ENCODE peak calls at places on chromosomes 6 and 20, in seven cellular contexts. I is neural progenitor cell, A is body of pancreas, Y is tibial nerve, F is psoas muscle, E is heart left ventricle, S is left lung. G is an unnamed sample.
A peak's percentile ranks its signal among the peaks of the same experiment; 100 is the strongest.

GRCh38 chr6:26421259-26422144 is 18.8 kb upstream of the BTN3A3 start:
- DNase-seq in I (peak; percentile 89), A (peak; percentile 84), Y (peak; percentile 47), F (peak; percentile 50), E (peak; percentile 66), S (peak; percentile 67), G (peak; percentile 96)

GRCh38 chr6:45730232-45730631 is 285.4 kb downstream of the CLIC5 start:
- DNase-seq in I (no peak), A (no peak), Y (no peak), F (no peak), E (no peak), S (no peak), G (no peak)

GRCh38 chr6:38012573-38012972 is 193.0 kb downstream of the ZFAND3 start:
- DNase-seq in I (peak; percentile 54), A (no peak), Y (no peak), F (no peak), E (no peak), S (no peak), G (peak; percentile 54)

GRCh38 chr6:161522286-161522685 is 248.4 kb upstream of the AGPAT4 start:
- DNase-seq in I (no peak), A (no peak), Y (no peak), F (no peak), E (no peak), S (no peak), G (no peak)

GRCh38 chr20:50731930-50732690 is 730 bp downstream of the PARD6B start:
- DNase-seq in I (peak; percentile 85), A (no peak), Y (no peak), F (no peak), E (no peak), S (no peak), G (peak; percentile 82)

GRCh38 chr6:159221486-159222170 is 52.4 kb downstream of the FNDC1 start:
- DNase-seq in I (no peak), A (no peak), Y (no peak), F (no peak), E (no peak), S (no peak), G (no peak)

GRCh38 chr6:156774872-156775405 is 2.2 kb upstream of the ARID1B start:
- DNase-seq in I (peak; percentile 50), A (no peak), Y (no peak), F (no peak), E (no peak), S (no peak), G (peak; percentile 62)

GRCh38 chr6:5706094-5707033 is 300.4 kb downstream of the NRN1 start:
- DNase-seq in I (no peak), A (no peak), Y (no peak), F (no peak), E (no peak), S (no peak), G (no peak)

GRCh38 chr6:119280080-119280479 is 69.5 kb downstream of the MAN1A1 start:
- DNase-seq in I (no peak), A (no peak), Y (no peak), F (no peak), E (no peak), S (no peak), G (no peak)
- H3K4me1 ChIP-seq in I (no peaks in the 10 kb centered on the region), A (no peaks in the 10 kb centered on the region), Y (no peaks in the 10 kb centered on the region), F (no peaks in the 10 kb centered on the region), E (no peaks in the 10 kb centered on the region), S (no peaks in the 10 kb centered on the region), G (no peaks in the 10 kb centered on the region)

GRCh38 chr20:53939554-53940355 is 130.6 kb downstream of the BCAS1 start:
- DNase-seq in I (peak; percentile 93), A (peak; percentile 95), Y (peak; percentile 94), F (peak; percentile 89), E (peak; percentile 92), S (peak; percentile 93), G (peak; percentile 97)

GRCh38 chr20:53937330-53937729 is 133.1 kb downstream of the BCAS1 start:
- DNase-seq in I (no peak), A (no peak), Y (no peak), F (no peak), E (no peak), S (no peak), G (no peak)

GRCh38 chr20:53938739-53939138 is 131.7 kb downstream of the BCAS1 start:
- DNase-seq in I (no peak), A (no peak), Y (no peak), F (no peak), E (no peak), S (no peak), G (peak; percentile 37)

GRCh38 chr20:53940356-53940694 is 130.1 kb downstream of the BCAS1 start:
- DNase-seq in I (no peak), A (no peak), Y (no peak), F (no peak), E (no peak), S (no peak), G (no peak)

DNA sequence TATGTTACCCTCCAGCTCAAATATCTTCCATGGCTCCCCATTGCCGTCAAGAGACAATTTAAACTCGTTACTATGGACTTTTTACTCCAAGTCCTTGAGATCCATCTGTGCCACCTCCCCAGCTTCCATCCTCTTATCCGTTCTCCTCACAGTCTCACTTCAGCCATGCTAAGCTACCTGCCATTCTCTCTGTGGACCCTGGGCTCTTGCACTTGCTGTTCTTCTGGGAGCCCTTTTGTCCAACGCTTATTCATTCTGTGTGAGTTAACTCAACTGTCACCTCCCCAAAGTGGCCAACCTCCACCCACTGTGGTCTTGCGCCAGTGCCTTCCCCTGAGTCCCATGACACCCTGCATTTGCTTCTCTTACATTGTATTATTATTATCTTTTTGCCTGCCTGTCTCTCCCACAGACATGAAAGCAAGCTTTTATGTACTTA is 132.4 kb downstream of the BCAS1 start:
- DNase-seq in I (no peak), A (no peak), Y (no peak), F (no peak), E (no peak), S (no peak), G (no peak)
- H3K4me1 ChIP-seq in I (peaks cover 51% of the 10 kb centered on the region), A (peaks cover 13% of the 10 kb centered on the region), Y (peaks cover 3% of the 10 kb centered on the region), F (peaks cover 10% of the 10 kb centered on the region), E (peaks cover 28% of the 10 kb centered on the region), S (peaks cover 25% of the 10 kb centered on the region), G (peaks cover 30% of the 10 kb centered on the region)

GRCh38 chr6:136012198-136012884 is 160.8 kb downstream of the PDE7B start:
- DNase-seq in I (no peak), A (no peak), Y (no peak), F (no peak), E (no peak), S (no peak), G (peak; percentile 16)
- H3K4me1 ChIP-seq in I (no peaks in the 10 kb centered on the region), A (no peaks in the 10 kb centered on the region), Y (no peaks in the 10 kb centered on the region), F (no peaks in the 10 kb centered on the region), E (peaks cover 3% of the 10 kb centered on the region), S (no peaks in the 10 kb centered on the region), G (no peaks in the 10 kb centered on the region)

DNA sequence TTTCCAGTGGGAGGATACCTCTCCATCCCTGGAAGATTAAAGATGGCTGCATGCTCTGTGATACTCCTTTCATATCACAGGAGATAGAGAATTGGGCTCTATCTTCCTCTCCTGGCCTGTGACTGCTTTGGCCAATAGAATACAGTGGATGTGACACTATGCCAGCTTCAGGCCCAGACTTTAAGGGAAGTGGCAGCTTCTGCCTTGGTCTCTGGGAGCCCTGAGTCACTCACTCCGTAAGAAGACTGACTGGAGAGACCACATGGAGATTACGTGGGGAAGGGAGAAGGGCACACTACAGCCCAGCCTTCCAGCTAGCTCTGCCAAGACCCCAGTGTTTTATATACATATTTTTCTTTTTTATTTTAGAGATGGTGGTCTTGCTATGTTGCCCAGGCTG is 10.4 kb upstream of the MMP9 start:
- DNase-seq in I (no peak), A (peak; percentile 55), Y (no peak), F (no peak), E (no peak), S (peak; percentile 58), G (no peak)
- H3K4me1 ChIP-seq in I (peaks cover 5% of the 10 kb centered on the region), A (no peaks in the 10 kb centered on the region), Y (no peaks in the 10 kb centered on the region), F (no peaks in the 10 kb centered on the region), E (no peaks in the 10 kb centered on the region), S (no peaks in the 10 kb centered on the region), G (peaks cover 9% of the 10 kb centered on the region)